ENCODE peak calls at places on chromosomes 1 and 21, in eight cellular contexts. L is nephron progenitor cell; R is neural crest cell; D is GM03348; A is activated CD4-positive, alpha-beta T cell treated with anti-CD3 and anti-CD28 coated beads for 24 hours; F is foreskin fibroblast; G is endothelial cell of umbilical vein; V is hepatocyte. E is an unnamed sample.
A peak's percentile ranks its signal among the peaks of the same experiment; 100 is the strongest.

GRCh38 chr1:212514782-212515181 is 82.1 kb downstream of the NENF start:
- DNase-seq in L (peak; percentile 35), R (no peak), D (peak; percentile 36), A (no peak), F (peak; percentile 36), G (no peak), V (peak; percentile 53), E (peak; percentile 46)

GRCh38 chr1:41819069-41819468 is 99.7 kb downstream of the HIVEP3 start:
- DNase-seq in L (no peak), R (no peak), D (no peak), A (no peak), F (no peak), G (no peak), V (no peak), E (no peak)

GRCh38 chr21:28587748-28588147 is 404.9 kb downstream of the LTN1 start:
- DNase-seq in L (no peak), R (no peak), D (peak; percentile 42), A (no peak), F (peak; percentile 83), G (no peak), V (no peak), E (peak; percentile 30)

GRCh38 chr21:45543710-45544448 is 1.6 kb upstream of the SLC19A1 start:
- DNase-seq in L (no peak), R (no peak), D (no peak), A (no peak), F (no peak), G (no peak), V (no peak), E (no peak)

GRCh38 chr1:84245566-84245965 is 55.9 kb upstream of the SAMD13 start:
- DNase-seq in L (no peak), R (no peak), D (no peak), A (no peak), F (no peak), G (peak; percentile 90), V (no peak), E (no peak)

GRCh38 chr1:20483833-20484525 is 2.0 kb downstream of the CAMK2N1 start:
- DNase-seq in L (peak; percentile 59), R (peak; percentile 42), D (peak; percentile 32), A (no peak), F (peak; percentile 57), G (peak; percentile 49), V (peak; percentile 51), E (peak; percentile 55)

GRCh38 chr1:72063364-72063763 is 219.0 kb downstream of the NEGR1 start:
- DNase-seq in L (no peak), R (no peak), D (no peak), A (no peak), F (peak; percentile 11), G (no peak), V (no peak), E (peak; percentile 4)

GRCh38 chr21:30839304-30839703 is 9.7 kb upstream of the KRTAP7-1 start:
- DNase-seq in L (peak; percentile 47), R (peak; percentile 36), D (no peak), A (peak; percentile 4), F (peak; percentile 0), G (no peak), V (peak; percentile 78), E (peak; percentile 37)

GRCh38 chr1:8384577-8384976 is 66.7 kb downstream of the SLC45A1 start:
- DNase-seq in L (no peak), R (no peak), D (no peak), A (no peak), F (peak; percentile 60), G (peak; percentile 39), V (no peak), E (peak; percentile 44)

GRCh38 chr1:225460021-225460736 is 32.3 kb upstream of the LBR start:
- DNase-seq in L (no peak), R (no peak), D (no peak), A (no peak), F (peak; percentile 41), G (no peak), V (no peak), E (peak; percentile 39)

GRCh38 chr1:235410467-235410866 is 43.2 kb downstream of the TBCE start:
- DNase-seq in L (no peak), R (no peak), D (no peak), A (no peak), F (no peak), G (no peak), V (no peak), E (no peak)

GRCh38 chr1:42815938-42816599 is 853 bp upstream of the ERMAP start:
- DNase-seq in L (no peak), R (no peak), D (no peak), A (no peak), F (peak; percentile 30), G (peak; percentile 42), V (peak; percentile 20), E (peak; percentile 51)

GRCh38 chr1:93014156-93014555 is 52.9 kb upstream of the DIPK1A start:
- DNase-seq in L (no peak), R (no peak), D (no peak), A (no peak), F (no peak), G (peak; percentile 38), V (no peak), E (peak; percentile 13)

GRCh38 chr1:50335036-50335435 is 88.2 kb downstream of the DMRTA2 start:
- DNase-seq in L (no peak), R (no peak), D (no peak), A (no peak), F (no peak), G (no peak), V (no peak), E (no peak)

GRCh38 chr1:20126041-20126805 is 6.9 kb upstream of the PLA2G2D start:
- DNase-seq in L (no peak), R (no peak), D (no peak), A (no peak), F (no peak), G (no peak), V (no peak), E (no peak)

GRCh38 chr21:39881661-39882060 is 14.4 kb downstream of the PCP4 start:
- DNase-seq in L (no peak), R (no peak), D (no peak), A (no peak), F (no peak), G (no peak), V (no peak), E (no peak)

GRCh38 chr1:85065550-85065949 is 17.2 kb upstream of the MCOLN3 start:
- DNase-seq in L (no peak), R (no peak), D (no peak), A (no peak), F (no peak), G (no peak), V (no peak), E (no peak)

GRCh38 chr1:43878854-43879253 is 54.7 kb upstream of the ARTN start:
- DNase-seq in L (no peak), R (no peak), D (no peak), A (no peak), F (no peak), G (no peak), V (no peak), E (no peak)

GRCh38 chr1:53838654-53838974 is 518 bp upstream of the NDC1 start:
- DNase-seq in L (no peak), R (no peak), D (no peak), A (no peak), F (no peak), G (no peak), V (no peak), E (no peak)

GRCh38 chr1:228988655-228989054 is 253.4 kb downstream of the RHOU start:
- DNase-seq in L (no peak), R (no peak), D (no peak), A (no peak), F (peak; percentile 28), G (no peak), V (no peak), E (peak; percentile 8)